ENCODE peak calls at places on chromosome 2, in eight cellular contexts. V is stimulated activated CD8-positive, alpha-beta memory T cell treated with anti-CD3 and anti-CD28 coated beads, Interleukin-4, amount 100 ng/mL, for 4 hours; C is HTR-8/SVneo; R is putamen; H is stimulated activated CD4-positive, alpha-beta T cell treated with anti-CD3 and anti-CD28 coated beads, Interleukin-4, amount 100 ng/mL, for 48 hours; J is AG20443; G is AG09309; N is transverse colon. Y is an unnamed sample.

GRCh38 chr2:61978522-61978921 is 73.0 kb downstream of the COMMD1 start:
- DNase-seq in V (no peak), C (no peak), R (peak), H (no peak), J (no peak), G (no peak), N (peak), Y (peak)

GRCh38 chr2:16201876-16202642 is 261.7 kb downstream of the MYCN start:
- DNase-seq in V (no peak), C (no peak), R (no peak), H (no peak), J (no peak), G (no peak), N (peak), Y (peak)

GRCh38 chr2:112606567-112606966 is 22.2 kb downstream of the CHCHD5 start:
- DNase-seq in V (no peak), C (no peak), R (no peak), H (no peak), J (no peak), G (no peak), N (peak), Y (no peak)

GRCh38 chr2:190847504-190848201 is 33.0 kb upstream of the GLS start:
- DNase-seq in V (no peak), C (no peak), R (no peak), H (no peak), J (no peak), G (no peak), N (no peak), Y (no peak)

GRCh38 chr2:3594493-3595281 is at the start of gene COLEC11:
- DNase-seq in V (no peak), C (no peak), R (no peak), H (no peak), J (peak), G (no peak), N (no peak), Y (no peak)

GRCh38 chr2:231557571-231558217 is 27.4 kb upstream of the NMUR1 start:
- DNase-seq in V (peak), C (peak), R (peak), H (peak), J (peak), G (peak), N (peak), Y (peak)

GRCh38 chr2:113985554-113986397 is 95.9 kb downstream of the ACTR3 start:
- DNase-seq in V (no peak), C (no peak), R (no peak), H (no peak), J (no peak), G (no peak), N (no peak), Y (no peak)

GRCh38 chr2:27288610-27289009 is 6.4 kb downstream of the TRIM54 start:
- DNase-seq in V (no peak), C (no peak), R (no peak), H (no peak), J (no peak), G (no peak), N (no peak), Y (no peak)